ENCODE peak calls at places on chromosomes 6 and 20, in four cellular contexts. N is GM12878, X is H1, U is HepG2. K is an unnamed sample.

GRCh38 chr6:52966101-52966500 is 29.0 kb downstream of the GSTA4 start:
- DNase-seq in U (no peak), N (no peak), X (no peak), K (no peak)

GRCh38 chr20:32036716-32037355 is 15.2 kb upstream of the HCK start:
- DNase-seq in X (no peak), N (no peak), U (no peak), K (no peak)

GRCh38 chr20:3420211-3420707 is 12.8 kb upstream of the DNAAF9 start:
- DNase-seq in U (no peak), X (no peak), N (peak; percentile 78), K (no peak)

GRCh38 chr6:155126727-155127439 is 131.8 kb downstream of the TIAM2 start:
- DNase-seq in N (no peak), X (no peak), U (peak; percentile 93), K (no peak)

GRCh38 chr20:7608246-7608645 is 332.0 kb downstream of the HAO1 start:
- DNase-seq in X (no peak), N (no peak), U (no peak), K (no peak)

GRCh38 chr6:164183556-164184123 is 769.1 kb downstream of the QKI start:
- DNase-seq in N (no peak), X (no peak), U (no peak), K (no peak)

GRCh38 chr6:136063095-136063494 is 187.0 kb downstream of the MTFR2 start:
- DNase-seq in U (no peak), N (no peak), X (no peak), K (no peak)

GRCh38 chr6:159969921-159970320 is 1.0 kb downstream of the IGF2R start:
- DNase-seq in N (no peak), U (peak; percentile 92), X (no peak), K (no peak)

GRCh38 chr6:148611213-148611612 is 135.6 kb upstream of the UST start:
- DNase-seq in X (no peak), N (no peak), U (no peak), K (no peak)

GRCh38 chr6:70673054-70673453 is 5.4 kb downstream of the SMAP1 start:
- DNase-seq in N (no peak), X (no peak), U (peak; percentile 6), K (no peak)

GRCh38 chr6:71197267-71197666 is 91.3 kb upstream of the OGFRL1 start:
- DNase-seq in N (no peak), X (no peak), U (no peak), K (no peak)

GRCh38 chr20:9220874-9221547 is 152.1 kb downstream of the PLCB4 start:
- DNase-seq in X (no peak), N (no peak), U (no peak), K (no peak)

GRCh38 chr20:38167851-38168760 is 3.0 kb upstream of the TGM2 start:
- DNase-seq in X (no peak), U (peak; percentile 92), N (no peak), K (no peak)

GRCh38 chr6:35728663-35729348 is 8.0 kb upstream of the ARMC12 start:
- DNase-seq in N (no peak), U (no peak), X (no peak), K (no peak)

GRCh38 chr20:44513871-44514270 is 8.0 kb downstream of the SERINC3 start:
- DNase-seq in U (no peak), N (no peak), X (no peak), K (no peak)

GRCh38 chr6:159948199-159948598 is 20.7 kb upstream of the IGF2R start:
- DNase-seq in N (no peak), U (no peak), X (no peak), K (no peak)

GRCh38 chr6:36839819-36840379 is 655 bp upstream of the CPNE5 start:
- DNase-seq in X (peak; percentile 63), N (no peak), U (no peak), K (no peak)

GRCh38 chr6:44960898-44961297 is 367.2 kb upstream of the RUNX2 start:
- DNase-seq in N (peak; percentile 20), U (peak; percentile 53), X (no peak), K (no peak)

GRCh38 chr6:85193339-85193738 is 256.5 kb upstream of the NT5E start:
- DNase-seq in U (no peak), X (no peak), N (no peak), K (no peak)

GRCh38 chr20:43916875-43917371 is 2.3 kb downstream of the TOX2 start:
- DNase-seq in X (no peak), U (no peak), N (peak; percentile 23), K (no peak)

GRCh38 chr20:3193806-3194616 is 10.5 kb downstream of the DDRGK1 start:
- DNase-seq in X (no peak), U (no peak), N (no peak), K (no peak)

GRCh38 chr6:10425973-10426780 is 11.3 kb upstream of the TFAP2A start:
- DNase-seq in N (no peak), U (peak; percentile 29), X (peak; percentile 74), K (no peak)

GRCh38 chr20:31869942-31870702 is at the start of the genes DUSP15 and TTLL9:
- DNase-seq in U (no peak), X (peak; percentile 79), N (no peak), K (no peak)

GRCh38 chr20:63956664-63957003 is 418 bp upstream of the UCKL1 start:
- DNase-seq in N (no peak), X (no peak), U (no peak), K (no peak)

GRCh38 chr6:156948240-156948639 is 171.1 kb downstream of the ARID1B start:
- DNase-seq in U (no peak), X (no peak), N (no peak), K (no peak)
- H3K4me1 ChIP-seq in U (peaks cover 14% of the 10 kb centered on the region), X (peaks cover 2% of the 10 kb centered on the region), N (peaks cover 4% of the 10 kb centered on the region), K (peaks cover 5% of the 10 kb centered on the region)

DNA sequence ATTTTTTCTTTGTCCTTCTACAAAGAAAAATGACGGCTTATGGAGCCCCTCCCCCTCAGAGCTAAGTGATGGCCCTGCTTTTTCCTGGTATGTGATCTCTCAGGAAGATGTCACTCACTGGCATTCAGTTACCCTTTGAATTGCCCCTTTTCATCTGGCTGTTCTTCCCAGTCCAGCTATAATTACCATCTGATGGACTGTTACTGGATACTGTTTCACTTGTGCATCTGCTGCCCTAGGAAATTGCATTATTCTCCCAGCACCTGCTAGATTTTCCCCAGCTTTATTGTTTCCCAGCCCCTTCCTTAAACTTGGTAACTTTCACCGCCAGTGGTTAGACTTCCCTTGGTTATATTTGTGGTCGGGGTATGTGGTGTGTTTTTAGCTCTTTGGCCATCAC is 152.0 kb downstream of the CFAP61 start:
- DNase-seq in N (no peak), X (no peak), U (no peak), K (no peak)
- TF ChIP-seq SUZ12 in N (no peak), X (no peak), U (no peak), K (no peak)

DNA sequence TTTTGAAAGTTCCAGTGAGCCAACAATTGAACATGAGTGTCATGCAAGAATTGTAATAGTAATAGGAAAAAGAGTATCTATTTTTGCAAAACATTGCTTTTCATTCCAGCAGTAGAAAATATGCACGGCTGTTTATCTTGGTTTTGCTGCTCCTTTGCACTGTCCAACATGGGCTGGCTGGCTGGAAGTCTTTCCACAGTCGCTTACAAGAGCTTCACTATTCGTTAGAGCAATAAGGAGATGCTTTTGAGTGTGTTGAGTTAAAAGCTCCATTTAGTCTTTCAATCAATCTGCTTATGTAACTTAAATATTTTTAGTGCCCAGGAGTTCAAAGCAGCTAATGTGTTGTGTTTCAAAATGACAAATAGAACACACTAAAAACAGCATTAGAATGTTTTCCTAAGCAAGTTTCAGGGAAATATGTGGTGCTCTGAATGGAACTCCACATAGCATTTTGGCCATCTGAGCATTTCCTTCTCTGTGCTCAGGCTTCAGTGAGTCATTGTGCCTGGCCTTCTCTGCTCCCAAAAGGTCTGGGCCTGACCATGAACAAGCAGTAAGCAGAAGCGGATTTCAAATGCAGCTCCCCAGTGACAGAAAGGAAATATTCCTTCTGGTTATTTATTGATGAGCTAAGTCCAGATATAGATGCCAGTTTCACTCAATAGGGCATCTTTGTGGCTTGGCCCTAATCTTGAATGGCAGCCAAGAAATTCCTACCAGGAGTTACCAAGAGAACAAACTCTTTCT is 580.3 kb downstream of the TENT5A start:
- DNase-seq in X (no peak), N (no peak), U (no peak), K (no peak)
- H3K9ac ChIP-seq in X (no peak overlapping the region), N (no peak overlapping the region), U (no peak overlapping the region), K (no peak overlapping the region)

DNA sequence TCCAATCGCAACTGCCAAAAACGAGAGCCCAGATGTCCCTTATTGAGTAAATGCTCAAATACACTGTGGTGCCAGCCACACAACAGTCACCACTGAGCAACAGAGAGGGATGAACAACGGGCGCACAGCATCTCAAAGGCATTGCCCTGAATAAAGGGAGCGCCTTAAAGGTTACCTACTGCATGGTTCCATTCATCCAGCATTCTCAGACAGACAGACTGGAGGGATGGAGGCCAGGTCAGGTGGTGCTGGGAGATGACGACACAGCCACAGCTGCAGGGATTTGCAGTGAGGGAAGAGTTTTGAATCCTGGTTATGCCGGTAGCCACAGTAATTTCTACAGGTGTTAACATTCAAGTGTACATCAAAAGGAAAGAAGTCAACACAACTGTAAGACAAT is 615.5 kb upstream of the AGPAT4 start:
- DNase-seq in X (no peak), U (no peak), N (no peak), K (no peak)
- H3K4me1 ChIP-seq in X (peaks cover 5% of the 10 kb centered on the region), U (no peaks in the 10 kb centered on the region), N (no peaks in the 10 kb centered on the region), K (no peaks in the 10 kb centered on the region)

GRCh38 chr6:18263561-18264337 is 581 bp downstream of the DEK start:
- DNase-seq in X (peak; percentile 66), U (no peak), N (no peak), K (no peak)
- TF ChIP-seq SUZ12 in X (no peak), U (no peak), N (no peak), K (no peak)

GRCh38 chr20:34390769-34391447 is 27.8 kb downstream of the ITCH start:
- DNase-seq in N (no peak), U (peak; percentile 85), X (no peak), K (no peak)
- H3K9ac ChIP-seq in N (no peak overlapping the region), U (no peak overlapping the region), X (no peak overlapping the region), K (no peak overlapping the region)

K was measured in NT2/D1.